ENCODE peak calls at places on chromosomes 3 and 15, in seven cellular contexts. I is uterus, U is breast epithelium, Z is spleen, X is stomach, J is heart left ventricle, B is body of pancreas. K is an unnamed sample. For H3K4me1, the result is how much of the 10 kb centered on the place peaks cover.

GRCh38 chr3:98563661-98564281 is 29.6 kb downstream of the CPOX start:
- DNase-seq in I (no peak), U (no peak), Z (no peak), X (no peak), J (no peak), B (no peak), K (no peak)

GRCh38 chr3:135083179-135083578 is 288.1 kb downstream of the EPHB1 start:
- DNase-seq in I (no peak), U (no peak), Z (no peak), X (no peak), J (no peak), B (no peak), K (no peak)

GRCh38 chr3:71760140-71760539 is 6.5 kb downstream of the GPR27 start:
- DNase-seq in I (no peak), U (no peak), Z (no peak), X (no peak), J (no peak), B (no peak), K (no peak)

GRCh38 chr15:40118473-40118872 is 9.8 kb upstream of the BMF start:
- DNase-seq in I (no peak), U (no peak), Z (no peak), X (no peak), J (no peak), B (no peak), K (no peak)

GRCh38 chr3:55091381-55092225 is 163.7 kb upstream of the LRTM1 start:
- DNase-seq in I (no peak), U (no peak), Z (no peak), X (no peak), J (no peak), B (no peak), K (peak)

GRCh38 chr3:123424321-123424998 is 24.4 kb downstream of the ADCY5 start:
- DNase-seq in I (peak), U (no peak), Z (no peak), X (no peak), J (peak), B (peak), K (peak)

GRCh38 chr3:27719306-27720003 is 2.7 kb downstream of the EOMES start:
- DNase-seq in I (no peak), U (no peak), Z (no peak), X (no peak), J (no peak), B (no peak), K (no peak)

GRCh38 chr3:14943042-14943441 is 4.3 kb upstream of the NR2C2 start:
- DNase-seq in I (no peak), U (no peak), Z (no peak), X (no peak), J (no peak), B (no peak), K (no peak)

GRCh38 chr15:74816624-74817369 is 4.2 kb downstream of the LMAN1L start:
- DNase-seq in I (no peak), U (no peak), Z (no peak), X (no peak), J (no peak), B (no peak), K (no peak)

GRCh38 chr3:31848921-31849320 is 132.1 kb downstream of the OSBPL10 start:
- DNase-seq in I (no peak), U (no peak), Z (no peak), X (no peak), J (no peak), B (no peak), K (no peak)

GRCh38 chr3:3499987-3500386 is 299.2 kb upstream of the LRRN1 start:
- DNase-seq in I (no peak), U (no peak), Z (no peak), X (no peak), J (no peak), B (no peak), K (no peak)

GRCh38 chr15:88835646-88836045 is 32.4 kb downstream of the ACAN start:
- DNase-seq in I (no peak), U (no peak), Z (no peak), X (no peak), J (no peak), B (no peak), K (no peak)

GRCh38 chr3:1082024-1082633 is 10.7 kb upstream of the CNTN6 start:
- DNase-seq in I (no peak), U (peak), Z (no peak), X (peak), J (no peak), B (peak), K (peak)

GRCh38 chr3:105837143-105837740 is 31.6 kb downstream of the CBLB start:
- DNase-seq in I (no peak), U (no peak), Z (no peak), X (no peak), J (no peak), B (no peak), K (no peak)

GRCh38 chr15:53862371-53862770 is 102.9 kb upstream of the WDR72 start:
- DNase-seq in I (no peak), U (no peak), Z (no peak), X (no peak), J (no peak), B (no peak), K (no peak)

GRCh38 chr3:55639886-55640765 is 153.0 kb upstream of the WNT5A start:
- DNase-seq in I (no peak), U (no peak), Z (no peak), X (no peak), J (no peak), B (no peak), K (no peak)

GRCh38 chr3:68740087-68740486 is 192.3 kb downstream of the TAFA4 start:
- DNase-seq in I (no peak), U (no peak), Z (no peak), X (no peak), J (no peak), B (no peak), K (no peak)

GRCh38 chr3:140584549-140584948 is 93.3 kb upstream of the TRIM42 start:
- DNase-seq in I (no peak), U (no peak), Z (no peak), X (no peak), J (no peak), B (no peak), K (no peak)

GRCh38 chr3:53144446-53144845 is 14.2 kb upstream of the RFT1 start:
- DNase-seq in I (no peak), U (no peak), Z (no peak), X (no peak), J (no peak), B (no peak), K (no peak)

GRCh38 chr3:11551019-11551418 is 92.7 kb downstream of the VGLL4 start:
- DNase-seq in I (no peak), U (peak), Z (peak), X (no peak), J (no peak), B (no peak), K (no peak)

GRCh38 chr3:32147509-32147908 is 41.1 kb downstream of the GPD1L start:
- DNase-seq in I (no peak), U (no peak), Z (no peak), X (no peak), J (no peak), B (no peak), K (no peak)

GRCh38 chr3:131396170-131396569 is 14.6 kb downstream of the NUDT16 start:
- DNase-seq in I (no peak), U (no peak), Z (no peak), X (no peak), J (no peak), B (no peak), K (no peak)

GRCh38 chr3:194000100-194000499 is 135.8 kb upstream of the HES1 start:
- DNase-seq in I (no peak), U (no peak), Z (no peak), X (no peak), J (no peak), B (no peak), K (no peak)

GRCh38 chr15:65368300-65368617 is 9.5 kb downstream of the IGDCC3 start:
- DNase-seq in I (no peak), U (no peak), Z (peak), X (no peak), J (no peak), B (no peak), K (no peak)

GRCh38 chr3:170270282-170270891 is 48.2 kb downstream of the PRKCI start:
- DNase-seq in I (no peak), U (no peak), Z (no peak), X (no peak), J (no peak), B (no peak), K (no peak)

GRCh38 chr3:142216321-142216720 is 9.1 kb downstream of the GK5 start:
- DNase-seq in I (no peak), U (no peak), Z (no peak), X (no peak), J (no peak), B (no peak), K (no peak)

GRCh38 chr3:111727843-111728565 is 131.1 kb upstream of the PHLDB2 start:
- DNase-seq in I (no peak), U (no peak), Z (no peak), X (no peak), J (no peak), B (no peak), K (no peak)

GRCh38 chr3:170368921-170369320 is 11.4 kb downstream of the SKIL start:
- DNase-seq in I (no peak), U (no peak), Z (no peak), X (no peak), J (no peak), B (no peak), K (no peak)

GRCh38 chr3:169813757-169814517 is 1.2 kb upstream of the LRRC34 start:
- DNase-seq in I (no peak), U (no peak), Z (peak), X (peak), J (no peak), B (peak), K (no peak)

GRCh38 chr15:72230197-72231065 is 559 bp downstream of the PKM start:
- DNase-seq in I (peak), U (peak), Z (peak), X (peak), J (peak), B (peak), K (peak)
- TF ChIP-seq POLR2A in I (peak), U (peak), Z (no peak), X (no peak), J (peak), B (no peak), K (peak)

GRCh38 chr3:16514021-16514700 is 662 bp upstream of the RFTN1 start:
- DNase-seq in I (no peak), U (no peak), Z (no peak), X (no peak), J (no peak), B (no peak), K (no peak)
- H3K4me1 ChIP-seq in I (under half), U (under half), Z (half or more), X (under half), J (under half), B (under half), K (under half)

GRCh38 chr3:24357635-24358034 is 137.0 kb downstream of the THRB start:
- DNase-seq in I (no peak), U (no peak), Z (no peak), X (no peak), J (no peak), B (no peak), K (no peak)

GRCh38 chr3:24361661-24362060 is 133.0 kb downstream of the THRB start:
- DNase-seq in I (no peak), U (no peak), Z (no peak), X (no peak), J (no peak), B (no peak), K (no peak)

GRCh38 chr3:24360946-24361345 is 133.7 kb downstream of the THRB start:
- DNase-seq in I (no peak), U (no peak), Z (no peak), X (no peak), J (no peak), B (no peak), K (no peak)

GRCh38 chr3:24359102-24359501 is 135.5 kb downstream of the THRB start:
- DNase-seq in I (no peak), U (no peak), Z (no peak), X (no peak), J (no peak), B (no peak), K (no peak)

GRCh38 chr3:24359645-24360462 is 134.8 kb downstream of the THRB start:
- DNase-seq in I (no peak), U (no peak), Z (no peak), X (no peak), J (no peak), B (no peak), K (no peak)
- TF ChIP-seq CTCF in I (peak), U (no peak), Z (no peak), X (no peak), J (peak), B (peak), K (peak)

GRCh38 chr3:101828289-101828688 is 21.0 kb upstream of the NFKBIZ start:
- DNase-seq in I (no peak), U (no peak), Z (no peak), X (no peak), J (no peak), B (no peak), K (no peak)

GRCh38 chr3:101829878-101830277 is 19.4 kb upstream of the NFKBIZ start:
- DNase-seq in I (no peak), U (no peak), Z (no peak), X (no peak), J (no peak), B (no peak), K (no peak)

GRCh38 chr3:101825904-101826445 is 23.3 kb upstream of the NFKBIZ start:
- DNase-seq in I (no peak), U (no peak), Z (no peak), X (no peak), J (no peak), B (no peak), K (no peak)

GRCh38 chr3:101829066-101829830 is 20.1 kb upstream of the NFKBIZ start:
- DNase-seq in I (peak), U (no peak), Z (peak), X (peak), J (peak), B (peak), K (peak)

DNA sequence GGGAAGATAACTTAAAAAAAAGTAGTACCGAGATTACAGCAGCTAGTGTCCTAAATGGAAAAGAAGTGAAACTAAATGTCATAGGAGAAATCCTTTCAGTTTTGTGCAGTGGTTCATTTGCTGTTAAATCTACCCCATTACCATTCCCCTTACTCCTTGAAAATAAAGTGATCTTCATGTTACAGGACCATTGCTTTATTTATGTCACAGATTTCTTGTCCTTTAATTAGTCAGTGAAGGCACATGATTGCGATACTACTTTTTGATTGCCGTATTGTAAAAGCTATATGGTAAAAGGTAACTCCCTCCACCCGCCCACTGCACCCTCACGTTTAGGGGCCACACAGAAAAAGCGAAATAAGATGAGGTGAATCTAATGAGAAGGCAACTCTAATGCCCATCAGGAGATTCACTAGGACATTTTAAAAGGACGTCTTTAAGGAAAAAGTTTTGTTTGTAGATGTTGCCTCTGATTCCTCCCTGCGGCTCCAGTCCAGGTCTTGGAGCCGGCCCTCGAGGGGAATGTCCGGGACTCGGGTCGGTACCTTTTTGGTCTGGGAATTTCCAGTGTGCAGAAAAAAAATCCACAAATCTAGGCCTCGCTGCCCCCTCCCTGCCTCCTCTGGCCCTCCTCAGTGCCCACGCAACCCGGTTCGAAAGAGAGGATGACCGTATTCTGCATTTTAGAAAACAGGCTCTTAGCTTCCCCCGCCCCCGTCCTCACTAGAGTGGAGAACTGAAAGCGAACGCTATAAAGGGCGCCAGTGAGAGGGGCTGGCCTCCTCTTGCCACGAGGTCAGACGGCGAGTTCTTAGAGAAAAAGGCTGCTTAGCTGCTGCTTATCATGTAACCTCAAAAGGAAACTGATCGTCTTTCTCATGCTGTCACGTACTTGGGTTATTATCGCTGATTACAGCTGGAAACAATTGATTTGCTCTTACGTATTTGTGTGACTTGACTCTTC is 21.8 kb upstream of the NFKBIZ start:
- DNase-seq in I (peak), U (peak), Z (peak), X (peak), J (peak), B (peak), K (peak)
- TF ChIP-seq POLR2A in I (peak), U (no peak), Z (peak), X (no peak), J (peak), B (peak), K (peak)

GRCh38 chr15:70159397-70160009 is 61.8 kb upstream of the TLE3 start:
- DNase-seq in I (no peak), U (peak), Z (no peak), X (peak), J (no peak), B (peak), K (no peak)

GRCh38 chr15:70158309-70158995 is 60.7 kb upstream of the TLE3 start:
- DNase-seq in I (no peak), U (peak), Z (no peak), X (no peak), J (no peak), B (no peak), K (no peak)

GRCh38 chr15:70158996-70159355 is 61.3 kb upstream of the TLE3 start:
- DNase-seq in I (no peak), U (peak), Z (no peak), X (no peak), J (no peak), B (no peak), K (no peak)

GRCh38 chr15:70154440-70155347 is 57.0 kb upstream of the TLE3 start:
- DNase-seq in I (peak), U (peak), Z (peak), X (no peak), J (no peak), B (no peak), K (peak)

DNA sequence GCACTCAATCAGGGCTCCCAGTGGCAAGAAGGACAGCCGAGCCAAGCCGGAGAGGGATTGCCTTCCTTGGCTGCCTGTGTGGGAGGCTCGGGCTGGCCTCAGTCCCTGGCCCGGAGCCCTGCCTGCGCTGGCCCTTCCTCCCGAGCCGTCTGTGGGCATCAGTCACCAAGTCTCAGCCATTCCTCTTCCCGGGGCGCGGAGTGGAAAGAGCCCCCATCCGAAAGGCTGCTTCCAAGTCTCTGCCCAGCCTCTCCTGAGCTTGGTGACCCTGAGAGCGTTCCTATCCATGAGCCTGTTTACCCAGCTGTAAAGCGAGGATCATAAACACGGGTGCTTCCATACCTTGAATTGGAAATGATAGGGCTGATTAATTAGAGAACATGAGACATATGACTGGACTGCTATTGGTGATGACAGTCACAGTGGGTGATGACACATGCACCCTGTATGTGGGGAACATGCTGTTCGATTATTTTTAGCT is 59.1 kb upstream of the TLE3 start:
- DNase-seq in I (peak), U (no peak), Z (no peak), X (peak), J (peak), B (peak), K (peak)
- H3K4me1 ChIP-seq in I (under half), U (under half), Z (under half), X (under half), J (under half), B (under half), K (half or more)

GRCh38 chr15:96324192-96324895 is 6.2 kb upstream of the NR2F2 start:
- DNase-seq in I (peak), U (no peak), Z (no peak), X (no peak), J (no peak), B (no peak), K (peak)

GRCh38 chr15:96322401-96323249 is 7.9 kb upstream of the NR2F2 start:
- DNase-seq in I (peak), U (no peak), Z (no peak), X (no peak), J (peak), B (no peak), K (no peak)

GRCh38 chr15:96323250-96324162 is 7.0 kb upstream of the NR2F2 start:
- DNase-seq in I (no peak), U (no peak), Z (no peak), X (no peak), J (no peak), B (no peak), K (no peak)

GRCh38 chr15:96320703-96321421 is 9.6 kb upstream of the NR2F2 start:
- DNase-seq in I (no peak), U (no peak), Z (no peak), X (no peak), J (no peak), B (no peak), K (no peak)

GRCh38 chr15:96321422-96322391 is 8.8 kb upstream of the NR2F2 start:
- DNase-seq in I (peak), U (no peak), Z (peak), X (peak), J (peak), B (no peak), K (peak)
- TF ChIP-seq CTCF in I (no peak), U (no peak), Z (no peak), X (no peak), J (peak), B (no peak), K (no peak)

DNA sequence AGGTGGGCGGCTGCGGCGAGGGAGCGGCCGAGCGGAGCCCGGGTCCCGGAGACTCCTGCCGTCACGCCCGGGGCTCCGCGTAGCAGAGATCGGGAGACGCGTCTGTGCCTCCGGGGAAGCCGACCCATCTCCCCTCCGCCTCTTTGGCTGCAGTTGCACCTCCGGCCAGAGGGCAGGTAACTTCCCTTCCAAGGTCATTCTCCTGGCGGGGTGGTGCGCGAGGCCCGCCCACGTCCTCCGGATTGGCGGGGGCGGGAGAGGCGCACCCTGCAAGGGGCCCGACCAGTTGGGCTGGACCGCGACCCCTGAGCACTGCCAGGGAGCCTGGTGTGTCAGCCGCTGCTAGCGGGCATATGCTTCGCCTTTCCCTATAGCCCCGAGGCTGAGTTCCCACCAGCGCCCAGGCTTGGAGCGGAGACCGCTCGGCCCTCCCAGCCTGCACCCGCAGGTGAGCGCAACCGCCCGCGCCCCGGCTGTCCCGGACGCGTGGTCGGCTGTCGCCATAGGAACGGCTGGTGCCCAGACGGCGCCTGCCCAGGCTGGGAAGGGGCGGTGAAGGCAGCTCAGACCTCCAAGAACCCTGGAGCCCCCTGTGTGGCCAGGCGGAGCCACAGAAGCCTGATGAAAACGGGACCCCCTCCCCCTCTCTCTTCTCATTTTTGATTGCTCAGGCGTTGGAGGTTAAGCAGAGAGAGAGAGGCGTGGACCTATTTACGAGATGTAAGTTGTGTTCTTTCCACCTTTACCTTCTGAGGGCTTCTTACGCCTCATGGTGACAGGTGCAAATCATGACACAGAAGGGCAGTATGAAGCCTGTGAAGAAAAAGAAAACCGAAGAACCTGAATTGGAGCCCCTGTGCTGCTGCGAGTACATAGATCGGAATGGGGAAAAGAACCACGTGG is 453 bp downstream of the ZDHHC23 start:
- DNase-seq in I (no peak), U (no peak), Z (peak), X (peak), J (peak), B (peak), K (peak)
- TF ChIP-seq POLR2A in I (no peak), U (no peak), Z (no peak), X (no peak), J (no peak), B (peak), K (no peak)

GRCh38 chr3:45987368-45988099 is 8.1 kb downstream of the FYCO1 start:
- DNase-seq in I (peak), U (no peak), Z (no peak), X (no peak), J (no peak), B (peak), K (no peak)
- H3K4me1 ChIP-seq in I (under half), U (half or more), Z (under half), X (half or more), J (under half), B (half or more), K (half or more)

K was measured in adrenal gland.